ENCODE peak calls at places on chromosomes 1 and 21, in five cellular contexts. Z is HEK293T, R is NCI-H1105 treated with DMSO at 0.1 percent for 48 hours, V is non-pigmented ciliary epithelial cell, B is pancreas. I is an unnamed sample.

GRCh38 chr1:85229574-85230097 is 28.8 kb upstream of the SYDE2 start:
- DNase-seq in Z (no peak), R (peak), V (no peak), B (no peak), I (peak)

GRCh38 chr1:2856821-2857290 is 55.4 kb upstream of the TTC34 start:
- DNase-seq in Z (no peak), R (no peak), V (no peak), B (no peak), I (no peak)

GRCh38 chr1:1001631-1002300 is 1.9 kb upstream of the HES4 start:
- DNase-seq in Z (peak), R (peak), V (no peak), B (peak), I (no peak)

GRCh38 chr1:196438324-196438723 is 169.9 kb downstream of the KCNT2 start:
- DNase-seq in Z (no peak), R (no peak), V (no peak), B (no peak), I (no peak)

GRCh38 chr1:222777977-222778376 is 36.9 kb upstream of the DISP1 start:
- DNase-seq in Z (no peak), R (peak), V (no peak), B (no peak), I (no peak)

GRCh38 chr1:71303617-71304041 is 222.8 kb upstream of the ZRANB2 start:
- DNase-seq in Z (no peak), R (no peak), V (no peak), B (no peak), I (no peak)

GRCh38 chr1:85465099-85465790 is at the start of gene DDAH1:
- DNase-seq in Z (peak), R (peak), V (no peak), B (peak), I (no peak)

GRCh38 chr1:65344171-65344570 is 34.8 kb downstream of the DNAJC6 start:
- DNase-seq in Z (no peak), R (peak), V (no peak), B (no peak), I (no peak)

GRCh38 chr1:10903421-10903820 is 107.0 kb upstream of the CASZ1 start:
- DNase-seq in Z (no peak), R (no peak), V (no peak), B (no peak), I (no peak)

GRCh38 chr1:22747021-22747734 is 36.5 kb downstream of the EPHB2 start:
- DNase-seq in Z (no peak), R (no peak), V (peak), B (no peak), I (no peak)

GRCh38 chr1:210132582-210132981 is 100.0 kb upstream of the SERTAD4 start:
- DNase-seq in Z (peak), R (no peak), V (peak), B (no peak), I (no peak)

GRCh38 chr21:39097335-39097861 is 85.9 kb downstream of the PSMG1 start:
- DNase-seq in Z (no peak), R (no peak), V (no peak), B (no peak), I (no peak)

GRCh38 chr1:224867715-224868114 is 61.8 kb upstream of the DNAH14 start:
- DNase-seq in Z (no peak), R (no peak), V (no peak), B (no peak), I (no peak)

GRCh38 chr1:167196185-167196584 is 24.5 kb upstream of the POU2F1 start:
- DNase-seq in Z (no peak), R (no peak), V (no peak), B (no peak), I (no peak)

GRCh38 chr1:39871796-39872195 is 11.5 kb downstream of the TRIT1 start:
- DNase-seq in Z (no peak), R (no peak), V (no peak), B (no peak), I (no peak)

GRCh38 chr1:223045164-223045957 is 97.7 kb downstream of the TLR5 start:
- DNase-seq in Z (no peak), R (no peak), V (no peak), B (no peak), I (no peak)

GRCh38 chr1:64330839-64331238 is 127.4 kb downstream of the UBE2U start:
- DNase-seq in Z (no peak), R (no peak), V (no peak), B (no peak), I (no peak)

GRCh38 chr1:54934869-54935268 is 45.6 kb upstream of the TMEM61 start:
- DNase-seq in Z (no peak), R (no peak), V (peak), B (no peak), I (no peak)

GRCh38 chr1:15803380-15803779 is 4.1 kb downstream of the UQCRHL start:
- DNase-seq in Z (peak), R (peak), V (no peak), B (no peak), I (peak)

GRCh38 chr1:161486806-161487482 is 18.3 kb upstream of the FCGR2A start:
- DNase-seq in Z (peak), R (peak), V (peak), B (no peak), I (peak)

GRCh38 chr1:222557148-222557547 is 9.2 kb upstream of the HHIPL2 start:
- DNase-seq in Z (no peak), R (no peak), V (peak), B (no peak), I (no peak)

GRCh38 chr1:99246152-99246551 is 18.1 kb upstream of the PLPPR4 start:
- DNase-seq in Z (no peak), R (no peak), V (no peak), B (no peak), I (no peak)

GRCh38 chr1:179228783-179229213 is 679 bp downstream of the ABL2 start:
- DNase-seq in Z (peak), R (peak), V (no peak), B (peak), I (no peak)

GRCh38 chr1:53685272-53686051 is 53.5 kb downstream of the GLIS1 start:
- DNase-seq in Z (no peak), R (peak), V (no peak), B (no peak), I (no peak)

GRCh38 chr1:155086182-155086741 is 7.6 kb downstream of the EFNA3 start:
- DNase-seq in Z (peak), R (peak), V (no peak), B (peak), I (no peak)

GRCh38 chr1:209688746-209689234 is 13.6 kb downstream of the G0S2 start:
- DNase-seq in Z (no peak), R (no peak), V (no peak), B (no peak), I (no peak)

GRCh38 chr1:19645544-19646252 is 1.6 kb downstream of the NBL1 start:
- DNase-seq in Z (no peak), R (no peak), V (no peak), B (no peak), I (no peak)

GRCh38 chr1:83846138-83846537 is 152.8 kb downstream of the TTLL7 start:
- DNase-seq in Z (no peak), R (no peak), V (no peak), B (no peak), I (no peak)

GRCh38 chr1:178540646-178541045 is 27.7 kb downstream of the TEX35 start:
- DNase-seq in Z (no peak), R (no peak), V (no peak), B (no peak), I (no peak)

GRCh38 chr1:109225248-109226077 is 11.7 kb downstream of the SARS1 start:
- DNase-seq in Z (no peak), R (no peak), V (no peak), B (no peak), I (no peak)

GRCh38 chr1:200048244-200048643 is 20.7 kb downstream of the NR5A2 start:
- DNase-seq in Z (no peak), R (no peak), V (no peak), B (no peak), I (no peak)

GRCh38 chr1:55095095-55095494 is 55.7 kb downstream of the PCSK9 start:
- DNase-seq in Z (no peak), R (no peak), V (no peak), B (no peak), I (no peak)

GRCh38 chr1:22500476-22500875 is 48.8 kb downstream of the ZBTB40 start:
- DNase-seq in Z (no peak), R (peak), V (no peak), B (no peak), I (peak)

GRCh38 chr1:155759966-155760630 is 71.2 kb downstream of the DAP3 start:
- DNase-seq in Z (no peak), R (no peak), V (no peak), B (no peak), I (no peak)

GRCh38 chr1:82907313-82907712 is 1091.6 kb downstream of the TTLL7 start:
- DNase-seq in Z (no peak), R (no peak), V (no peak), B (no peak), I (no peak)

GRCh38 chr1:99619583-99619982 is 26.3 kb upstream of the PALMD start:
- DNase-seq in Z (no peak), R (no peak), V (no peak), B (no peak), I (no peak)

GRCh38 chr1:32742956-32743355 is 40.4 kb upstream of the SYNC start:
- DNase-seq in Z (no peak), R (no peak), V (no peak), B (no peak), I (no peak)

GRCh38 chr1:114549137-114549536 is 32.3 kb downstream of the BCAS2 start:
- DNase-seq in Z (no peak), R (no peak), V (no peak), B (no peak), I (no peak)

GRCh38 chr1:19483261-19483660 is 2.1 kb downstream of the CAPZB start:
- DNase-seq in Z (no peak), R (no peak), V (no peak), B (no peak), I (no peak)

GRCh38 chr1:41383094-41383852 is 22.0 kb downstream of the FOXO6 start:
- DNase-seq in Z (no peak), R (no peak), V (no peak), B (no peak), I (no peak)